ENCODE peak calls at places on chromosome 6, in six cellular contexts. N, Q, X, M, E and Z are unnamed samples.

GRCh38 chr6:117558818-117559217 is 43.5 kb downstream of the GOPC start:
- DNase-seq in X (no peak), N (peak; percentile 56), E (no peak), M (no peak), Q (no peak), Z (no peak)

GRCh38 chr6:152124432-152125074 is 317.1 kb downstream of the ESR1 start:
- DNase-seq in N (peak; percentile 11), X (no peak), E (no peak), M (no peak), Q (no peak), Z (no peak)

GRCh38 chr6:91273729-91274128 is 686.9 kb upstream of the MAP3K7 start:
- DNase-seq in X (no peak), E (no peak), N (no peak), M (peak; percentile 76), Q (no peak), Z (no peak)

GRCh38 chr6:9101920-9102319 is 666.6 kb upstream of the SLC35B3 start:
- DNase-seq in E (no peak), M (no peak), X (no peak), Q (no peak), N (no peak), Z (no peak)

GRCh38 chr6:40810176-40810575 is 223.0 kb upstream of the LRFN2 start:
- DNase-seq in X (no peak), E (no peak), Q (no peak), M (no peak), N (no peak), Z (no peak)

GRCh38 chr6:116059713-116060571 is 749 bp downstream of the FRK start:
- DNase-seq in Q (no peak), N (no peak), E (no peak), X (peak; percentile 49), M (no peak), Z (no peak)

GRCh38 chr6:151317206-151317994 is 74.0 kb downstream of the ZBTB2 start:
- DNase-seq in X (no peak), N (no peak), M (no peak), E (no peak), Q (no peak), Z (no peak)

GRCh38 chr6:4091926-4092325 is 13.0 kb upstream of the FAM217A start:
- DNase-seq in M (no peak), Q (no peak), N (no peak), X (no peak), E (no peak), Z (no peak)

GRCh38 chr6:35919827-35920751 is 809 bp downstream of the SRPK1 start:
- DNase-seq in Q (no peak), X (peak; percentile 50), E (peak; percentile 19), N (no peak), M (peak; percentile 37), Z (no peak)

GRCh38 chr6:163530406-163530805 is 115.9 kb downstream of the QKI start:
- DNase-seq in X (no peak), M (no peak), N (no peak), E (no peak), Q (no peak), Z (no peak)

GRCh38 chr6:108853077-108853476 is 4.9 kb downstream of the ARMC2 start:
- DNase-seq in E (no peak), X (no peak), Q (no peak), N (no peak), M (no peak), Z (no peak)

GRCh38 chr6:127192911-127193503 is 73.7 kb upstream of the RNF146 start:
- DNase-seq in Q (no peak), M (no peak), X (no peak), E (no peak), N (no peak), Z (no peak)

GRCh38 chr6:82246802-82247633 is 526 bp downstream of the IBTK start:
- DNase-seq in Q (no peak), M (peak; percentile 76), N (peak; percentile 46), X (peak; percentile 71), E (no peak), Z (no peak)

GRCh38 chr6:119736680-119737079 is 387.1 kb upstream of the MAN1A1 start:
- DNase-seq in E (no peak), N (no peak), M (no peak), Q (no peak), X (no peak), Z (no peak)

GRCh38 chr6:136438445-136438844 is 111.8 kb downstream of the MAP7 start:
- DNase-seq in M (no peak), X (no peak), E (no peak), N (no peak), Q (no peak), Z (no peak)

GRCh38 chr6:13378669-13379590 is 50.6 kb upstream of the TBC1D7 start:
- DNase-seq in M (no peak), N (peak; percentile 89), Q (no peak), E (no peak), X (no peak), Z (no peak)

GRCh38 chr6:128919412-128919811 is 36.5 kb downstream of the LAMA2 start:
- DNase-seq in X (no peak), M (no peak), N (no peak), E (no peak), Q (no peak), Z (no peak)